ENCODE peak calls at places on chromosomes 2 and 18, in six cellular contexts. O, J, X, A, K and V are unnamed samples.

GRCh38 chr2:119255760-119256573 is 32.3 kb downstream of the STEAP3 start:
- DNase-seq in A (peak; percentile 54), O (no peak), K (no peak), J (no peak), X (no peak), V (no peak)

GRCh38 chr18:58183226-58183625 is 139.2 kb downstream of the NEDD4L start:
- DNase-seq in K (no peak), X (no peak), O (peak; percentile 70), J (no peak), A (no peak), V (no peak)

GRCh38 chr2:28663359-28663758 is 88.3 kb upstream of the PPP1CB start:
- DNase-seq in A (no peak), J (no peak), O (no peak), X (no peak), K (no peak), V (peak; percentile 78)

GRCh38 chr2:109268916-109269315 is 139.9 kb downstream of the SH3RF3 start:
- DNase-seq in J (no peak), O (peak; percentile 36), X (no peak), K (no peak), A (no peak), V (no peak)

GRCh38 chr2:241975593-241976284 is 106.2 kb downstream of the RTP5 start:
- DNase-seq in O (no peak), A (no peak), K (no peak), J (no peak), X (no peak), V (no peak)

GRCh38 chr2:9364791-9365497 is 58.4 kb downstream of the ITGB1BP1 start:
- DNase-seq in K (no peak), O (no peak), A (no peak), X (no peak), J (no peak), V (no peak)

GRCh38 chr2:23452853-23453420 is 68.0 kb downstream of the KLHL29 start:
- DNase-seq in K (no peak), A (no peak), O (no peak), J (no peak), X (peak; percentile 57), V (no peak)

GRCh38 chr2:182650704-182651103 is 65.4 kb upstream of the DNAJC10 start:
- DNase-seq in K (peak; percentile 36), O (no peak), A (peak; percentile 40), X (no peak), J (no peak), V (no peak)

GRCh38 chr2:69539549-69539908 is 102.3 kb upstream of the NFU1 start:
- DNase-seq in K (no peak), A (no peak), O (no peak), X (no peak), J (no peak), V (no peak)

GRCh38 chr18:46720521-46720920 is 36.3 kb downstream of the ST8SIA5 start:
- DNase-seq in A (no peak), K (no peak), J (no peak), X (no peak), O (no peak), V (no peak)

GRCh38 chr2:88180594-88181240 is 10.6 kb downstream of the THNSL2 start:
- DNase-seq in J (no peak), A (no peak), O (no peak), K (no peak), X (no peak), V (no peak)

GRCh38 chr2:60530660-60531276 is 22.7 kb downstream of the BCL11A start:
- DNase-seq in A (no peak), X (no peak), K (peak; percentile 45), O (peak; percentile 82), J (peak; percentile 90), V (no peak)

GRCh38 chr2:159807183-159808037 is 9.4 kb upstream of the CD302 start:
- DNase-seq in J (peak; percentile 26), X (no peak), A (peak; percentile 52), O (no peak), K (peak; percentile 47), V (no peak)

GRCh38 chr2:203578511-203579130 is 43.5 kb upstream of the RAPH1 start:
- DNase-seq in O (no peak), A (no peak), X (no peak), J (no peak), K (no peak), V (no peak)

GRCh38 chr2:178363252-178363651 is 87.7 kb downstream of the PRKRA start:
- DNase-seq in X (no peak), O (no peak), K (no peak), A (no peak), J (no peak), V (no peak)

GRCh38 chr2:175030380-175031271 is 25.4 kb upstream of the CHN1 start:
- DNase-seq in A (peak; percentile 16), X (no peak), O (no peak), K (peak; percentile 35), J (peak; percentile 13), V (peak; percentile 65)

GRCh38 chr2:160308915-160309314 is 108.8 kb upstream of the ITGB6 start:
- DNase-seq in J (no peak), X (no peak), O (no peak), A (no peak), K (no peak), V (no peak)

GRCh38 chr2:120312861-120313694 is 32.9 kb upstream of the INHBB start:
- DNase-seq in O (peak; percentile 91), J (peak; percentile 84), K (peak; percentile 77), A (peak; percentile 60), X (peak; percentile 90), V (no peak)

GRCh38 chr2:120313695-120314615 is 32.0 kb upstream of the INHBB start:
- DNase-seq in O (peak; percentile 66), J (no peak), X (no peak), A (no peak), K (no peak), V (no peak)

GRCh38 chr2:120314656-120315366 is 31.1 kb upstream of the INHBB start:
- DNase-seq in J (no peak), O (peak; percentile 57), A (no peak), K (no peak), X (no peak), V (no peak)

GRCh38 chr2:120310136-120310535 is 35.8 kb upstream of the INHBB start:
- DNase-seq in O (no peak), J (no peak), X (no peak), A (no peak), K (peak; percentile 60), V (no peak)

DNA sequence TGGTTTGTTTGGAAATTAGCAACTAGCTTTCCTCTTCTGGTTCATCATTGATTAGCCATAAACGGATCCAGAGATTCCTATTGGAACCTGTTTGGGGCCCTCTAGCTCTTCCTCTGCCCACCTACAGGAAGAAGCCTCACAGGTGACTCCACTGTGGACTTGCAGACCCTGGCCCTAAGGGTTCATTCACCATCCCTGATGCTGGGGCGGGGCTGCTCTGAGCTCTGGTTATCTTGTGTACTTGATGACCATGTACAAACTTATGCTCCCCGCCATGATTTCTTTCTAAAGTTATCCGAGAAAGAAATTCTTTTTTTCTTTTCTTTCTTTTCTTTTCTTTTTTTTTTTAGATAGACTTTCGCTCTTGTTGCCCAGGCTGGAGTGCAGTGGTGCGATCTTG is 33.9 kb upstream of the INHBB start:
- DNase-seq in K (no peak), A (no peak), O (peak; percentile 35), X (no peak), J (no peak), V (no peak)
- H3K4me1 ChIP-seq in K (peaks cover 30% of the 10 kb centered on the region), A (peaks cover 11% of the 10 kb centered on the region), O (peaks cover 13% of the 10 kb centered on the region), X (peaks cover 14% of the 10 kb centered on the region), J (no peaks in the 10 kb centered on the region), V (no peaks in the 10 kb centered on the region)

GRCh38 chr2:31696068-31696467 is 115.3 kb upstream of the SRD5A2 start:
- DNase-seq in X (no peak), A (no peak), O (no peak), J (no peak), K (no peak), V (no peak)

GRCh38 chr2:31693882-31694281 is 113.1 kb upstream of the SRD5A2 start:
- DNase-seq in J (no peak), A (peak; percentile 29), X (no peak), K (peak; percentile 42), O (no peak), V (no peak)

DNA sequence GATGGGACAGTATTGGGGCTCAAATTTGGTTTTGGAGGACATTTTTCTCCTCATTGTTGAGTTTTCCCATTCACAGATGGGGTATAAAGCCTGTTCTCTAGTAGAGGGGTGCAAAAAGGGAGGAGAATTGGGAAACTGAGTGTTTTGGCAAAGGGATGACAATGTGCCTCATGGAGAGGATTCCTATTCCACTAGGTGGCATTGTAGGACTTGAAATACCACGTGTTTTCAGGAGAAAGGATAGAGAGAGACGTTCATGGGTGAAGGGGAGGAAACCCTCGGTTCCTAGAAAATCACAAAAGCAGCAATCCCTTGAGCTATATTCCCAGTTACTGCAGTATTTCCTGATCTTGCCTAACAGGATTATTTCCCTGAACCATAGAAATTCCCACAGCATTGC is 113.7 kb upstream of the SRD5A2 start:
- DNase-seq in X (no peak), O (no peak), A (peak; percentile 16), K (peak; percentile 29), J (no peak), V (no peak)
- H3K4me1 ChIP-seq in X (no peaks in the 10 kb centered on the region), O (no peaks in the 10 kb centered on the region), A (no peaks in the 10 kb centered on the region), K (no peaks in the 10 kb centered on the region), J (no peaks in the 10 kb centered on the region), V (no peaks in the 10 kb centered on the region)

DNA sequence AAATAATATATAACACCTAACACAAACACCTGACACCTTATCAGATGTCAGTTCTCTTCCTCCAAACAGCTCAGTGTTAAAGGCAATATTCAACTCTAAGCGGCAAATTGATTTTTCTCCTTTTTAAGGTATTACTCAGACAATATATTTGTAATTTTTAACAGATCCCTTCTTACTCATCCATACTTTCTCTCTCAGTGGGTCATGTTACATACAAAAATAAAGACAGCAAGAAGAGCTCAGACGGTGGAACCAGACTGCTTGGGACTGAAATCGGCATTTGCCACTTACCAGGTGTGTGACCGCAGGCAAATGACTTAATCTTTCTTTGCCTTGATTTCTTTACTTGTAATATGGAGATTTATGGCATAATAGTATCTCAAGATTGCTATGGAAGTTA is 25.8 kb downstream of the MAP3K2 start:
- DNase-seq in X (no peak), O (no peak), K (no peak), A (no peak), J (no peak), V (no peak)
- H3K4me1 ChIP-seq in X (peaks cover 55% of the 10 kb centered on the region), O (peaks cover 18% of the 10 kb centered on the region), K (no peaks in the 10 kb centered on the region), A (no peaks in the 10 kb centered on the region), J (peaks cover 4% of the 10 kb centered on the region), V (peaks cover 3% of the 10 kb centered on the region)

GRCh38 chr2:161992526-161992925 is 81.5 kb downstream of the DPP4 start:
- DNase-seq in J (no peak), K (no peak), X (no peak), A (no peak), O (no peak), V (no peak)
- H3K4me1 ChIP-seq in J (no peaks in the 10 kb centered on the region), K (no peaks in the 10 kb centered on the region), X (no peaks in the 10 kb centered on the region), A (peaks cover 8% of the 10 kb centered on the region), O (no peaks in the 10 kb centered on the region), V (no peaks in the 10 kb centered on the region)

GRCh38 chr2:149082781-149083180 is 44.3 kb downstream of the LYPD6B start:
- DNase-seq in A (no peak), O (no peak), J (no peak), K (no peak), X (no peak), V (no peak)

GRCh38 chr2:149089068-149089467 is 50.6 kb downstream of the LYPD6B start:
- DNase-seq in O (no peak), J (no peak), K (no peak), X (no peak), A (no peak), V (no peak)

GRCh38 chr2:149080964-149081363 is 42.5 kb downstream of the LYPD6B start:
- DNase-seq in J (no peak), A (no peak), K (no peak), X (no peak), O (no peak), V (no peak)

GRCh38 chr2:149087751-149088150 is 49.3 kb downstream of the LYPD6B start:
- DNase-seq in K (peak; percentile 26), J (no peak), X (no peak), A (no peak), O (no peak), V (no peak)

GRCh38 chr2:149084924-149085795 is 46.7 kb downstream of the LYPD6B start:
- DNase-seq in X (no peak), A (no peak), O (no peak), K (no peak), J (no peak), V (no peak)
- H3K4me1 ChIP-seq in X (no peaks in the 10 kb centered on the region), A (no peaks in the 10 kb centered on the region), O (no peaks in the 10 kb centered on the region), K (no peaks in the 10 kb centered on the region), J (no peaks in the 10 kb centered on the region), V (no peaks in the 10 kb centered on the region)